ENCODE peak calls at places on chromosome 7, in eight cellular contexts. K, C, O, J, N, S, W and Y are unnamed samples.
A peak's percentile ranks its signal among the peaks of the same experiment; 100 is the strongest.

GRCh38 chr7:151079199-151079910 is 1.3 kb downstream of the FASTK start:
- DNase-seq in J (no peak), S (no peak), K (no peak), N (no peak), W (no peak), C (no peak), O (no peak), Y (no peak)

GRCh38 chr7:24709051-24709450 is 48.2 kb downstream of the GSDME start:
- DNase-seq in K (no peak), S (no peak), O (no peak), J (no peak), W (no peak), C (no peak), N (no peak), Y (no peak)

GRCh38 chr7:151735854-151736402 is 141.0 kb downstream of the PRKAG2 start:
- DNase-seq in O (no peak), S (no peak), N (no peak), K (no peak), C (no peak), W (no peak), J (no peak), Y (no peak)

GRCh38 chr7:149023662-149024061 is 4.6 kb downstream of the PDIA4 start:
- DNase-seq in J (no peak), O (no peak), S (no peak), C (no peak), K (no peak), N (no peak), W (no peak), Y (no peak)

GRCh38 chr7:134701272-134701671 is 54.6 kb downstream of the BPGM start:
- DNase-seq in C (peak; percentile 58), N (no peak), O (no peak), W (no peak), J (no peak), K (peak; percentile 69), S (no peak), Y (no peak)

GRCh38 chr7:47875998-47876744 is 72.1 kb downstream of the PKD1L1 start:
- DNase-seq in J (no peak), W (no peak), N (no peak), O (no peak), C (no peak), S (no peak), K (no peak), Y (no peak)

GRCh38 chr7:80842479-80842797 is 76.4 kb downstream of the SEMA3C start:
- DNase-seq in O (no peak), K (no peak), J (no peak), N (no peak), C (no peak), S (no peak), W (no peak), Y (no peak)

GRCh38 chr7:47453093-47454056 is 128.5 kb downstream of the TNS3 start:
- DNase-seq in C (peak; percentile 40), K (peak; percentile 98), S (no peak), N (no peak), W (no peak), O (no peak), J (peak; percentile 65), Y (no peak)

GRCh38 chr7:144565586-144565985 is 162.1 kb upstream of the NOBOX start:
- DNase-seq in W (no peak), J (no peak), N (no peak), O (no peak), C (no peak), K (no peak), S (no peak), Y (no peak)

GRCh38 chr7:36287371-36288241 is 102.1 kb upstream of the ANLN start:
- DNase-seq in N (peak; percentile 26), C (no peak), K (peak; percentile 48), O (no peak), J (no peak), S (no peak), W (no peak), Y (no peak)

GRCh38 chr7:94439893-94440381 is 45.2 kb downstream of the COL1A2 start:
- DNase-seq in W (no peak), N (no peak), S (no peak), J (no peak), C (no peak), K (no peak), O (no peak), Y (no peak)

GRCh38 chr7:70599446-70600190 is 532.3 kb upstream of the GALNT17 start:
- DNase-seq in C (no peak), W (no peak), J (peak; percentile 58), N (no peak), K (no peak), S (no peak), O (no peak), Y (no peak)

GRCh38 chr7:96028729-96029128 is 256.4 kb downstream of the DYNC1I1 start:
- DNase-seq in O (no peak), N (no peak), J (no peak), K (no peak), W (no peak), S (no peak), C (no peak), Y (no peak)